ENCODE peak calls at places on chromosome 16, in ten cellular contexts. M is gastrocnemius medialis; Z is fibroblast of lung; F is progenitor cell of endocrine pancreas; S is endothelial cell of umbilical vein; T is CD8-positive, alpha-beta T cell; D is esophagus squamous epithelium; V is RWPE1; W is AG04450; X is MM.1S. K is an unnamed sample.

GRCh38 chr16:16163571-16163970 is 59.7 kb downstream of the ABCC6 start:
- DNase-seq in M (no peak), Z (no peak), F (no peak), S (no peak), T (no peak), D (no peak), V (no peak), W (no peak), X (no peak), K (no peak)

GRCh38 chr16:83669456-83669855 is 138.3 kb upstream of the HSBP1 start:
- DNase-seq in M (no peak), Z (no peak), F (no peak), S (no peak), T (no peak), D (no peak), V (no peak), W (no peak), X (no peak), K (no peak)

GRCh38 chr16:77599793-77600415 is 122.4 kb upstream of the NUDT7 start:
- DNase-seq in M (no peak), Z (no peak), F (no peak), S (peak), T (no peak), D (no peak), V (peak), W (no peak), X (peak), K (peak)

GRCh38 chr16:80197790-80198201 is 343.0 kb upstream of the DYNLRB2 start:
- DNase-seq in M (no peak), Z (peak), F (no peak), S (peak), T (no peak), D (no peak), V (peak), W (peak), X (no peak), K (no peak)

GRCh38 chr16:85052536-85052935 is 24.9 kb downstream of the KIAA0513 start:
- DNase-seq in M (no peak), Z (peak), F (no peak), S (no peak), T (no peak), D (no peak), V (no peak), W (no peak), X (no peak), K (no peak)

GRCh38 chr16:79278506-79278905 is 322.0 kb downstream of the MAF start:
- DNase-seq in M (no peak), Z (no peak), F (no peak), S (no peak), T (peak), D (no peak), V (no peak), W (no peak), X (peak), K (no peak)

GRCh38 chr16:49833055-49833454 is 22.9 kb downstream of the ZNF423 start:
- DNase-seq in M (peak), Z (no peak), F (no peak), S (peak), T (no peak), D (no peak), V (no peak), W (no peak), X (no peak), K (no peak)

GRCh38 chr16:22388101-22388644 is 13.8 kb upstream of the CDR2 start:
- DNase-seq in M (no peak), Z (no peak), F (no peak), S (no peak), T (no peak), D (no peak), V (no peak), W (no peak), X (no peak), K (no peak)

DNA sequence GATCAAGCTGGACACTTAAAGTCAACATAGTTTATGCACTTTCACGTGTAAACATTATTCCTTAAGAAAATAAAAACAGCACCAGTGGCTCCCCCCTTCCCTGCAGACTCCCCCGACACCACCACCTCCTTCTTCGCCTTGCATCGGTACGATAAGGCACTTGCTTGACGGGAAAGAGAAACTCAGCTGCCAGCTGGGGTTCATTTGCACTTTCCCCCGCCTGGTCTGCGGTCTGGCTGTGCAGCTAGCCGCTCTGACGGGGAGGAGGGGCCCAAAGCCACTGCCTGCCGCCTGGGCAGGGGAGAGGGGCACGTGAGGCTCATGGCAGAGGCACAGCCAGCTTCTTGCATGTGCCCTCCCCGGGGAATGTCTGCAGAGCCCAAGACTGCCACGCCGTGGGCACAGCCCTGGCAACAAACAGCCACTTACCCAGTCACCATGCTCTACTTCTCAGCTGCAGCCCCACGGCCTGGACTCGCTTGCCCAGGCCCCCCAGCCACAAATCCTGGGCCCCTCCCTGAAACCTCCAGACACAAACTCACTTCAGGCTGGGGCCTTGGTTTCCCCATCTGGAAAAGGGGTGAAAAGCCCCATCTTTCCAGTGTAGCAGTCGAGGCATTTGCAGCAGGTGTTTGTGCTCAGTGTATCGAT is 16.5 kb upstream of the PRM1 start:
- DNase-seq in M (peak), Z (peak), F (peak), S (peak), T (peak), D (peak), V (no peak), W (peak), X (peak), K (peak)
- TF ChIP-seq CTCF in M (peak), Z (no peak), F (no peak), S (no peak), T (no peak), D (no peak), V (no peak), W (no peak), X (peak), K (no peak)

DNA sequence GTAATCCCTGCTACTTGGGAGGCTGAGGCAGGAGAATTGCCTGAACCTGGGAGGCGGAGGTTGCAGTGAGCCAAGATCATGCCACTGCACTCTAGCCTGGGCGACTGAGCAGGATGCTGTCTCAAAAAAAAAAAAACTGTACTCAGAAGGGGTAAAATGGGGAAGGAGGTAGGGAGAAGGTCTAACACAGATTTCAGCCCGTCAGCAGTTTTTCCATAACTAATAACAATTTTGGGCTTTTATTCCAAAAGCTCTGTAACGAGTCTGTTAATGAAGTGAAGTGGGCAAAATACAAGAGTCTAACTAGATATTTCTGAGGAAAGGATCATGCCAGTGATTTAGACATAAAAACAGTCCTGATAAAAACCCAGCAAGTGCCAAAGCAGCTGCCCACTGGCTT is 10.8 kb downstream of the ZNF821 start:
- DNase-seq in M (no peak), Z (no peak), F (no peak), S (no peak), T (no peak), D (no peak), V (no peak), W (no peak), X (no peak), K (no peak)
- TF ChIP-seq CTCF in M (no peak), Z (no peak), F (no peak), S (no peak), T (no peak), D (no peak), V (no peak), W (no peak), X (no peak), K (no peak)

DNA sequence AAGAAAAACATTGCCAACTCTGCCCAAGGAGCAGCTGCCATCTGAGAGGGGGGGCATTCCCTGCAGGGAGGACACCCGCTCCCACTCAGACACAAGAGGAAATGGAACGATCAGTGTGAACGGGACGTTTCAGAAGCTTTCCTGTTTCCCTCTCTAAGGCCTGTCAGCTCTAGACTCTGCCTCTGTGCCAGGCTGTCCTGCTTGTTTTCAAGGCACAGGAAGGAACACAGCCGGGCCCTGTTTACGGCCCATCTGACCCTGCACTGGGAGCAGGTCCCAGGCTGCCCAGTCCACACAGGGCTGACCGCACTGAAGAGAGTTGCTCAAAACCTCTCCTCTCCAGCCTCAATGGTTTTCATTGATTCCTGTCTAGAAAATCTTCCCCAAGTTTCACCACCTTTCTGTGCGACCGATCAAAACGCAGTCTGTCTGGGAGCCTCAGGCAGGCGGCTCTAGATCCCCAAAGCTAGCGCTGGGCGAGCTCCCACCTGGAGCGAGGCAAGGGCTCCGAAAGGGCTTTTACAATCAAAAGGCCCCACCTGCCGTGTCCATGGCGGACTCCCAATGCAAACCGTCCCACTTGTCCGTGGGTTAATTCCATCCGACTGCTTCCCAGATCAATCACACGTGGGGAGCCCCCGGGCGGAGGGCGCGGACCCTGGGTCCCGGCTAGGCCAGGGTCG is 1.5 kb downstream of the PIEZO1 start:
- DNase-seq in M (no peak), Z (peak), F (no peak), S (peak), T (no peak), D (no peak), V (no peak), W (no peak), X (peak), K (no peak)
- TF ChIP-seq CTCF in M (no peak), Z (no peak), F (no peak), S (no peak), T (no peak), D (no peak), V (no peak), W (no peak), X (no peak), K (no peak)

GRCh38 chr16:87965973-87966667 is 14.9 kb downstream of the BANP start:
- DNase-seq in M (no peak), Z (peak), F (no peak), S (peak), T (no peak), D (no peak), V (no peak), W (no peak), X (no peak), K (no peak)

GRCh38 chr16:87963400-87963799 is 12.2 kb downstream of the BANP start:
- DNase-seq in M (no peak), Z (peak), F (no peak), S (peak), T (peak), D (no peak), V (peak), W (no peak), X (no peak), K (no peak)

GRCh38 chr16:87966685-87967185 is 15.5 kb downstream of the BANP start:
- DNase-seq in M (no peak), Z (peak), F (no peak), S (peak), T (no peak), D (no peak), V (no peak), W (no peak), X (no peak), K (no peak)

GRCh38 chr16:87965417-87965816 is 14.2 kb downstream of the BANP start:
- DNase-seq in M (no peak), Z (no peak), F (no peak), S (no peak), T (no peak), D (no peak), V (no peak), W (no peak), X (no peak), K (no peak)

DNA sequence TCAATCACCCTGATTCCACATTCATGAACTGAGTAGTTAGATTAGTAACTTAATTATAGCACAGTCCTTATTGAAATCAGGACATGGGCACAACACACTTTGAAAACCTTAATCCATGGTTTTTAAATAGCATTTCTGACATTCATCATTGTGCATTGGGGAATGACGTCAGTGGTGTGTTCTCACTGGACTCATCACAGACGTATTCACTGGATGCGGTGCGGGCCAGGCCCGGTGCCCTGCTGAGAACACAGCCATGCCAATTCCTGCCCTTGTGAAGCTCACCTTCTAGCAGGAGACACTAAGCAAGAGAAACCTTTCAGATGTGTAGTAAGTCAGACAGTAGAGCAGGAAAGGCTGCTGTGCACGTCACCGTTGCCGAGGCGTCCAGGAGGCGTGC is 12.8 kb downstream of the BANP start:
- DNase-seq in M (no peak), Z (peak), F (no peak), S (no peak), T (no peak), D (no peak), V (no peak), W (no peak), X (no peak), K (no peak)
- TF ChIP-seq CTCF in M (no peak), Z (no peak), F (no peak), S (no peak), T (no peak), D (no peak), V (no peak), W (no peak), X (no peak), K (no peak)

DNA sequence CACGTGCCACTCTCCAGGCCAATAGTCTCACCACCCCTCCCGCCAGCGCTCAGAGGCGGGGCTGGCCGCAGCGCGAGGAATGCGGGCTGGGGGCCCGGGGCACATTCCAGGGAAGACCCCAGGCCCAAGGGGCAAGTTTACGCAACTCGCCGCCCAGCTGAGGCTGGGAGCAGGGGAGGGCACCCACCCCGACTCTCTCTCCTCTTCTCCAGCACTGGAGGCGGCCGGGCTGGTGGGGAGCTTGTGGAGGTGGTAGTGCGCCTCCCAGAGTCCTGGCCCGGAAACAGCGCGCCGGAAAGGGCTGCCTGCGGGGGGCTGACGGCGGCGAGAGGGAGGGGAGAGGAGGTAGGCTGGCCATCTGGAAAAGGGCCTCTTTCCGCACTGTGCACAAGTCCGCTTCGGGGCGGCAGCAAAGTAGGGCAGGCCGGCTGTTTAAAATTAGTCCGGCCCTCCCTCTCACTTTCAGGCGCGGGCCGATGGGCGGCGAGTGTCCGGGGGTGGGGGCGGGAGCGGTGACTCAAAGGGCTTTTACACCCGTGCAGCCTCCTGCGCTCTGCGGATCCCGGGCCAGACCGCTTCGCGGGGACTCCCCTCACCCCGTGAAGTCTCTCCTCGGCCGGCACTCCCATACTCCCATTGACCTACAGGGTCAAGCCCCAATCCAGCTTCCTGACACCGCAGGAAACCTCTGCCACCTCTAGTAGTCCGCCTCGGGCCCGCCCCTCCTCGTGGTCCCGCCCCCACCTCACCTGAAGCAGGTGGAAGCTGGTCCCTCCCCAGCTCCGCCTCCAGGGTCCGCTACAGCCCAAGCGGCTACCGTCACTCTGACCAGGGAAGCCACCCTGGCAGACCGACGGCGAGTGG is 968 bp downstream of the FHOD1 start:
- DNase-seq in M (peak), Z (peak), F (peak), S (peak), T (peak), D (no peak), V (peak), W (peak), X (peak), K (peak)
- TF ChIP-seq CTCF in M (peak), Z (peak), F (peak), S (peak), T (no peak), D (no peak), V (peak), W (peak), X (peak), K (peak)

GRCh38 chr16:53695070-53695469 is 8.6 kb downstream of the RPGRIP1L start:
- DNase-seq in M (no peak), Z (peak), F (no peak), S (no peak), T (no peak), D (no peak), V (no peak), W (peak), X (no peak), K (no peak)

GRCh38 chr16:53689636-53690035 is 14.0 kb downstream of the RPGRIP1L start:
- DNase-seq in M (no peak), Z (no peak), F (no peak), S (no peak), T (no peak), D (no peak), V (peak), W (no peak), X (no peak), K (no peak)

GRCh38 chr16:53692146-53692545 is 11.5 kb downstream of the RPGRIP1L start:
- DNase-seq in M (no peak), Z (no peak), F (no peak), S (no peak), T (no peak), D (no peak), V (no peak), W (no peak), X (no peak), K (no peak)
- TF ChIP-seq CTCF in M (no peak), Z (no peak), F (peak), S (peak), T (no peak), D (no peak), V (peak), W (no peak), X (no peak), K (no peak)

GRCh38 chr16:1983544-1984346 is at the start of gene GFER:
- DNase-seq in M (peak), Z (peak), F (peak), S (peak), T (peak), D (no peak), V (peak), W (peak), X (peak), K (peak)
- TF ChIP-seq CTCF in M (peak), Z (no peak), F (peak), S (peak), T (no peak), D (no peak), V (peak), W (peak), X (peak), K (peak)

GRCh38 chr16:8631373-8631772 is 9.9 kb downstream of the METTL22 start:
- DNase-seq in M (no peak), Z (no peak), F (no peak), S (no peak), T (no peak), D (no peak), V (no peak), W (no peak), X (no peak), K (no peak)

GRCh38 chr16:8631818-8632217 is 10.3 kb downstream of the METTL22 start:
- DNase-seq in M (no peak), Z (no peak), F (no peak), S (no peak), T (no peak), D (no peak), V (no peak), W (no peak), X (no peak), K (no peak)

GRCh38 chr16:8632675-8633182 is 11.2 kb downstream of the METTL22 start:
- DNase-seq in M (peak), Z (no peak), F (no peak), S (no peak), T (no peak), D (no peak), V (no peak), W (no peak), X (no peak), K (no peak)

GRCh38 chr16:8639694-8640093 is 18.2 kb downstream of the METTL22 start:
- DNase-seq in M (no peak), Z (no peak), F (no peak), S (no peak), T (no peak), D (no peak), V (no peak), W (no peak), X (no peak), K (no peak)

DNA sequence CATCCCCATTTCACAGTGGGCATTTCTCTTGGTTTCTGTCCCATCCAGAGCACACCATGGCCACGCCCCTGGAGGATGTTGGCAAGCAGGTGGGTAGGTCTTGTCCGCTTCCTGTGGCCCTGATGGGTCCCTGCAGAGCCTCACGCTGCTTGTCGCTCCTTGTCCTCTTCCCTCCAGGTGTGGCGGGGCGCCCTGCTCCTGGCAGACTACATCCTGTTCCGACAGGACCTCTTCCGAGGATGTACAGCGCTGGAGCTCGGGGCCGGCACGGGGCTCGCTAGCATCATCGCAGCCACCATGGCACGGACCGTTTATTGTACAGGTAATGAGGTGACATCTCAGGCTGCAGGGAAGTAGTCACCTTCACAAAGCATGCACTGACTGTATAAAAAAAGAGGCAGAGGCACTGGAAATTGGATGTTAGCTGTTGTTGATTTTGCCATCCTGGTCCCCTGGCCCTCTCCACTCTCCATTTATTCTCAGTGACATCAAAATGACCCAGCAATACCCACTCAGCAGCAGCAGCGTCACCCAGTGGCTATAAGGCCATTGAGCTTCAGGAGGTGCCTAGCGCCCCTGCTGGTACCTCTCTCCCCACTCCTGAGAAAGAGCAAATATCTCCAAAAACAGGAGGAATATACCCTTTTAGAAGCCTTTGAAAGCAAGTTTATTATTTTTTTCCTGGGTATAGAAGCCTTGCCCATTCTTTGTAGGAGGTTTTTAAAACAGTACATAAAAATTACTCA is 13.7 kb downstream of the METTL22 start:
- DNase-seq in M (no peak), Z (peak), F (peak), S (no peak), T (no peak), D (no peak), V (no peak), W (no peak), X (no peak), K (no peak)
- TF ChIP-seq CTCF in M (no peak), Z (peak), F (peak), S (peak), T (no peak), D (no peak), V (no peak), W (peak), X (peak), K (no peak)